ENCODE peak calls at places on chromosomes 6 and 20, in nine cellular contexts. V is A549, F is SK-N-SH, K is K562, M is H1, D is endothelial cell of umbilical vein, P is HCT116, Z is HepG2, R is GM12878. T is an unnamed sample.

GRCh38 chr6:1190361-1190760 is 121.5 kb upstream of the FOXQ1 start:
- DNase-seq in V (peak), F (no peak), K (no peak), M (peak), D (peak), P (no peak), Z (peak), R (no peak), T (no peak)

GRCh38 chr6:2478200-2478599 is 232.8 kb upstream of the GMDS start:
- DNase-seq in V (no peak), F (no peak), K (no peak), M (no peak), D (no peak), P (no peak), Z (no peak), R (no peak), T (no peak)

GRCh38 chr6:101391772-101392560 is 1.5 kb upstream of the GRIK2 start:
- DNase-seq in V (no peak), F (no peak), K (no peak), M (no peak), D (no peak), P (no peak), Z (no peak), R (no peak), T (no peak)

GRCh38 chr20:36606171-36607116 is 865 bp downstream of the RAB5IF start:
- DNase-seq in V (no peak), F (no peak), K (peak), M (no peak), D (peak), P (no peak), Z (peak), R (no peak), T (peak)

GRCh38 chr20:9179193-9179802 is 110.4 kb downstream of the PLCB4 start:
- DNase-seq in V (no peak), F (no peak), K (no peak), M (no peak), D (peak), P (no peak), Z (no peak), R (no peak), T (no peak)

GRCh38 chr20:20904171-20904831 is 191.9 kb upstream of the RALGAPA2 start:
- DNase-seq in V (no peak), F (no peak), K (no peak), M (no peak), D (no peak), P (no peak), Z (no peak), R (no peak), T (no peak)

GRCh38 chr20:50980071-50980681 is 21.6 kb downstream of the MOCS3 start:
- DNase-seq in V (peak), F (no peak), K (no peak), M (no peak), D (peak), P (no peak), Z (peak), R (no peak), T (peak)

GRCh38 chr20:8183526-8183925 is 51.5 kb downstream of the PLCB1 start:
- DNase-seq in V (no peak), F (no peak), K (no peak), M (no peak), D (no peak), P (no peak), Z (no peak), R (no peak), T (no peak)

GRCh38 chr6:107539409-107539808 is 49.5 kb downstream of the SOBP start:
- DNase-seq in V (no peak), F (peak), K (no peak), M (no peak), D (no peak), P (no peak), Z (peak), R (no peak), T (no peak)

GRCh38 chr6:8914700-8915099 is 479.4 kb upstream of the SLC35B3 start:
- DNase-seq in V (no peak), F (no peak), K (no peak), M (no peak), D (no peak), P (no peak), Z (no peak), R (no peak), T (no peak)

GRCh38 chr6:145829102-145829501 is 14.5 kb upstream of the FBXO30 start:
- DNase-seq in V (no peak), F (no peak), K (no peak), M (no peak), D (no peak), P (no peak), Z (no peak), R (no peak), T (no peak)

GRCh38 chr6:6758915-6759654 is 170.6 kb downstream of the LY86 start:
- DNase-seq in V (peak), F (peak), K (peak), M (no peak), D (peak), P (peak), Z (peak), R (peak), T (peak)
- TF ChIP-seq MAX in V (no peak), F (no peak), K (peak), M (no peak), D (no peak), P (no peak), Z (no peak), R (no peak), T (no peak)

DNA sequence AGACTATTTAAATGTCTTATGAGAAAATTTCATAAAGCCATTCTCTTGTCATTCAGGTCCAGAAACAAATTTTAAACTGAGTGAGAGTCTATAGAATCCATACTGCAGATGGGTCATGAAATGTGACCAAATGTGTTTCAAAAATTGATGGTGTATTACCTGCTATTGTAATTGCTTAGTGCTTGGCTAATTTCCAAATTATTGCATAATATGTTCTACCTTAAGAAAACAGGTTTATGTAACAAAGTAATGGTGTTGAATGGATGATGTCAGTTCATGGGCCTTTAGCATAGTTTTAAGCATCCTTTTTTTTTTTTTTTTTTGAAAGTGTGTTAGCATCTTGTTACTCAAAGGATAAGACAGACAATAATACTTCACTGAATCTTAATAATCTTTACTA is 5.0 kb downstream of the MARCKS start:
- DNase-seq in V (no peak), F (no peak), K (no peak), M (no peak), D (no peak), P (no peak), Z (no peak), R (no peak), T (no peak)
- H3K4me3 ChIP-seq in V (no peak), F (peak), K (no peak), M (no peak), D (no peak), P (no peak), Z (no peak), R (peak), T (no peak)

GRCh38 chr20:4300921-4301320 is 285.6 kb upstream of the RNF24 start:
- DNase-seq in V (no peak), F (no peak), K (no peak), M (no peak), D (no peak), P (no peak), Z (no peak), R (no peak), T (no peak)
- TF ChIP-seq MAX in V (no peak), F (no peak), K (no peak), M (no peak), D (no peak), P (no peak), Z (no peak), R (no peak), T (no peak)

GRCh38 chr20:57393321-57394086 is 2.3 kb downstream of the RBM38 start:
- DNase-seq in V (no peak), F (no peak), K (no peak), M (no peak), D (no peak), P (no peak), Z (no peak), R (no peak), T (no peak)
- H3K4me3 ChIP-seq in V (no peak), F (no peak), K (peak), M (no peak), D (no peak), P (no peak), Z (no peak), R (peak), T (peak)

DNA sequence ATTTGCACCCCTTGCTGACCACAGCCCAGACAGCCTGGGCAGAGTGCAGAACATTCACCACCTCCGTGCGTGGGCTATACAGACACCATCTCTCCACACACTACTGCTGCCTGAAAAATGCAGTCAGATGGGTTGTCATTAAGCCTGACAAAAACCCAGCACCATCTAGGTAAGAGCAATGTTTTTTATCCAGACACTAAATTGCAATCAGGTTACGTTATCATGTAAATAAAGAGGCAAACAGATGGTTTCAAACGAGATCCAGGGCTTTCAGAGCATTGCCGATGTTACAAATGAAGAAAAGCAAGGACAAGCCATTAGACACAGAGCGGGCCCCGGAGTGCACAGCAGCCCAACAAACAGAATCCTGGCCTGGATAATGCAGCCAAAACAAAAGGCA is 269.6 kb downstream of the PKHD1 start:
- DNase-seq in V (no peak), F (peak), K (no peak), M (no peak), D (no peak), P (no peak), Z (no peak), R (no peak), T (no peak)
- TF ChIP-seq MAX in V (no peak), F (no peak), K (no peak), M (no peak), D (no peak), P (no peak), Z (no peak), R (no peak), T (no peak)

GRCh38 chr6:116404706-116405105 is 34.0 kb downstream of the DSE start:
- DNase-seq in V (no peak), F (no peak), K (no peak), M (no peak), D (peak), P (no peak), Z (no peak), R (no peak), T (no peak)
- H3K4me3 ChIP-seq in V (no peak), F (no peak), K (no peak), M (no peak), D (no peak), P (no peak), Z (no peak), R (peak), T (no peak)

DNA sequence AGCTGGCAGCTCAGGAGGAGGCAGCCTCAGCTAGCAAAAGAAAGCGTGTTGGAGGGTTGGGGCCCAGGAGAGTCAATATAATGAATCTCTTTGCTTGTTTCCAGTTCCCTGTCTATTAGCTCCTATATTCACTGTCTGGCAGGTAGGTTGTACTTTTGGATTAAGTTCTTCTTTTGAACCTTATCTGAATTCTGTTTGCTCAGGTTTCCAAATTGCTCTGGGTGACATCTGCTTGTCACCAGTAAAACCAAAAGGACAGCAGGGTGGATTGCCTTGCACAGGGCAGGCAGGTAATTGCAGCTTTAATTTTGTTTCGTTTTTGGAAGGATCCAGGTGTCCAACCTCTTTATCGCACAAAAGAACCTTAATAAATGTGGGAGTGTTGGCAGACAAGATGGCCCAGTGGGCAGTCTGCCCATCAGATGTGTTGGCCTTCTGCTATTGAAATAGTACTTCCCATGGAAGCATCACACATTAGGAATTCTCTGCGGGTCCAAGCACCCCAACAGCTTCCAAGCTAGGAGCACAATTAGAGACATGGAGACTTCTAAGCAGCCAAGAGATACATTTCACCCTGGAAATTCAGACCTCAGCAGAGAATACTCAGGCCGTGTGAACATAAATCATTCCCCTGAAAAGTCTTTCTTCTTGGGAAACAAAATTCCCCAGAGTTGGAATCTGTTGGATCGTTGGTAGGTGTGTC is 287.0 kb upstream of the BMP2 start:
- DNase-seq in V (no peak), F (no peak), K (no peak), M (no peak), D (no peak), P (no peak), Z (no peak), R (no peak), T (no peak)
- TF ChIP-seq MAX in V (no peak), F (no peak), K (no peak), M (no peak), D (no peak), P (no peak), Z (no peak), R (no peak), T (no peak)

GRCh38 chr6:31901415-31901952 is 402 bp downstream of the ZBTB12 start:
- DNase-seq in V (peak), F (peak), K (peak), M (no peak), D (peak), P (no peak), Z (no peak), R (no peak), T (peak)

GRCh38 chr6:31899215-31899614 is 1.7 kb upstream of the EHMT2 start:
- DNase-seq in V (no peak), F (no peak), K (no peak), M (no peak), D (no peak), P (no peak), Z (no peak), R (no peak), T (peak)

GRCh38 chr6:31899882-31900722 is 1.8 kb downstream of the ZBTB12 start:
- DNase-seq in V (no peak), F (no peak), K (no peak), M (no peak), D (no peak), P (no peak), Z (no peak), R (no peak), T (peak)

GRCh38 chr6:31901953-31902643 is at the start of gene ZBTB12:
- DNase-seq in V (peak), F (peak), K (peak), M (peak), D (peak), P (peak), Z (peak), R (peak), T (peak)

GRCh38 chr6:31900917-31901414 is 920 bp downstream of the ZBTB12 start:
- DNase-seq in V (no peak), F (no peak), K (no peak), M (no peak), D (no peak), P (no peak), Z (no peak), R (no peak), T (peak)
- H3K4me3 ChIP-seq in V (peak), F (peak), K (peak), M (peak), D (peak), P (peak), Z (peak), R (peak), T (peak)

T was measured in NB4.